ENCODE peak calls at places on chromosomes 7 and 10, in five cellular contexts. One of them, this sample, is unnamed.

GRCh38 chr10:110919971-110920881 is 822 bp downstream of the SHOC2 start:
- DNase-seq in IMR-90: peak; percentile 17
- DNase-seq in neuronal stem cell: peak; percentile 56
- DNase-seq in mesenchymal stem cell: peak; percentile 67
- DNase-seq in Peyer's patch: peak; percentile 25
- DNase-seq in this sample: no peak

GRCh38 chr10:99007457-99007856 is 228.2 kb downstream of the HPSE2 start:
- DNase-seq in mesenchymal stem cell: no peak
- DNase-seq in IMR-90: no peak
- DNase-seq in Peyer's patch: no peak
- DNase-seq in neuronal stem cell: no peak
- DNase-seq in this sample: no peak

GRCh38 chr10:56035489-56035888 is 325.6 kb downstream of the ZWINT start:
- DNase-seq in IMR-90: no peak
- DNase-seq in Peyer's patch: no peak
- DNase-seq in mesenchymal stem cell: no peak
- DNase-seq in neuronal stem cell: no peak
- DNase-seq in this sample: no peak

GRCh38 chr10:34522542-34522941 is 292.6 kb downstream of the PARD3 start:
- DNase-seq in mesenchymal stem cell: peak; percentile 30
- DNase-seq in IMR-90: peak; percentile 35
- DNase-seq in Peyer's patch: no peak
- DNase-seq in neuronal stem cell: no peak
- DNase-seq in this sample: no peak

GRCh38 chr10:126042906-126043305 is 146.5 kb downstream of the FANK1 start:
- DNase-seq in IMR-90: no peak
- DNase-seq in neuronal stem cell: no peak
- DNase-seq in mesenchymal stem cell: no peak
- DNase-seq in Peyer's patch: no peak
- DNase-seq in this sample: no peak

GRCh38 chr7:95578299-95578855 is 17.9 kb downstream of the PDK4 start:
- DNase-seq in Peyer's patch: no peak
- DNase-seq in IMR-90: no peak
- DNase-seq in neuronal stem cell: no peak
- DNase-seq in mesenchymal stem cell: no peak
- DNase-seq in this sample: no peak

GRCh38 chr10:29304259-29305030 is 15.6 kb downstream of the LYZL1 start:
- DNase-seq in mesenchymal stem cell: peak; percentile 80
- DNase-seq in IMR-90: peak; percentile 70
- DNase-seq in neuronal stem cell: peak; percentile 79
- DNase-seq in Peyer's patch: no peak
- DNase-seq in this sample: peak; percentile 50

GRCh38 chr10:97676770-97677581 is 10.1 kb downstream of the AVPI1 start:
- DNase-seq in IMR-90: peak; percentile 63
- DNase-seq in neuronal stem cell: peak; percentile 32
- DNase-seq in mesenchymal stem cell: peak; percentile 61
- DNase-seq in Peyer's patch: peak; percentile 26
- DNase-seq in this sample: no peak

GRCh38 chr7:85104432-85105205 is 82.2 kb downstream of the SEMA3D start:
- DNase-seq in Peyer's patch: no peak
- DNase-seq in neuronal stem cell: no peak
- DNase-seq in IMR-90: peak; percentile 33
- DNase-seq in mesenchymal stem cell: peak; percentile 28
- DNase-seq in this sample: no peak

GRCh38 chr10:86365346-86366032 is 1.1 kb downstream of the GRID1 start:
- DNase-seq in IMR-90: no peak
- DNase-seq in mesenchymal stem cell: peak; percentile 8
- DNase-seq in neuronal stem cell: no peak
- DNase-seq in Peyer's patch: no peak
- DNase-seq in this sample: no peak

GRCh38 chr10:22626784-22627183 is 87.6 kb downstream of the PIP4K2A start:
- DNase-seq in Peyer's patch: no peak
- DNase-seq in IMR-90: no peak
- DNase-seq in mesenchymal stem cell: no peak
- DNase-seq in neuronal stem cell: no peak
- DNase-seq in this sample: no peak

GRCh38 chr7:25537678-25538375 is 309.5 kb upstream of the NPVF start:
- DNase-seq in mesenchymal stem cell: no peak
- DNase-seq in neuronal stem cell: no peak
- DNase-seq in Peyer's patch: no peak
- DNase-seq in IMR-90: no peak
- DNase-seq in this sample: no peak

GRCh38 chr10:95889830-95890229 is 17.9 kb upstream of the CC2D2B start:
- DNase-seq in neuronal stem cell: no peak
- DNase-seq in Peyer's patch: no peak
- DNase-seq in mesenchymal stem cell: no peak
- DNase-seq in IMR-90: no peak
- DNase-seq in this sample: no peak

GRCh38 chr10:43867113-43867512 is 218.4 kb upstream of the ZNF32 start:
- DNase-seq in IMR-90: no peak
- DNase-seq in neuronal stem cell: no peak
- DNase-seq in Peyer's patch: no peak
- DNase-seq in mesenchymal stem cell: no peak
- DNase-seq in this sample: no peak

GRCh38 chr7:149846021-149846420 is 7.8 kb downstream of the ZNF862 start:
- DNase-seq in IMR-90: no peak
- DNase-seq in Peyer's patch: no peak
- DNase-seq in neuronal stem cell: no peak
- DNase-seq in mesenchymal stem cell: no peak
- DNase-seq in this sample: no peak

GRCh38 chr7:69476416-69476815 is 121.9 kb upstream of the AUTS2 start:
- DNase-seq in neuronal stem cell: no peak
- DNase-seq in IMR-90: no peak
- DNase-seq in mesenchymal stem cell: no peak
- DNase-seq in Peyer's patch: no peak
- DNase-seq in this sample: peak; percentile 7

GRCh38 chr7:3280445-3280844 is 20.6 kb upstream of the SDK1 start:
- DNase-seq in mesenchymal stem cell: no peak
- DNase-seq in IMR-90: peak; percentile 42
- DNase-seq in neuronal stem cell: no peak
- DNase-seq in Peyer's patch: no peak
- DNase-seq in this sample: peak; percentile 70

GRCh38 chr7:4682621-4683042 is 537 bp downstream of the FOXK1 start:
- DNase-seq in Peyer's patch: peak; percentile 48
- DNase-seq in IMR-90: peak; percentile 47
- DNase-seq in mesenchymal stem cell: peak; percentile 49
- DNase-seq in neuronal stem cell: no peak
- DNase-seq in this sample: peak; percentile 41

GRCh38 chr7:30970594-30971094 is 6.9 kb downstream of the GHRHR start:
- DNase-seq in mesenchymal stem cell: peak; percentile 20
- DNase-seq in Peyer's patch: no peak
- DNase-seq in neuronal stem cell: no peak
- DNase-seq in IMR-90: no peak
- DNase-seq in this sample: no peak

GRCh38 chr7:155327590-155328320 is 30.1 kb downstream of the INSIG1 start:
- DNase-seq in Peyer's patch: no peak
- DNase-seq in mesenchymal stem cell: no peak
- DNase-seq in IMR-90: no peak
- DNase-seq in neuronal stem cell: no peak
- DNase-seq in this sample: no peak

GRCh38 chr7:75647709-75648438 is 90.9 kb downstream of the HIP1 start:
- DNase-seq in neuronal stem cell: no peak
- DNase-seq in mesenchymal stem cell: no peak
- DNase-seq in Peyer's patch: no peak
- DNase-seq in IMR-90: no peak
- DNase-seq in this sample: no peak

GRCh38 chr10:110471566-110472139 is 26.1 kb upstream of the DUSP5 start:
- DNase-seq in IMR-90: peak; percentile 89
- DNase-seq in mesenchymal stem cell: no peak
- DNase-seq in neuronal stem cell: no peak
- DNase-seq in Peyer's patch: no peak
- DNase-seq in this sample: peak; percentile 80

GRCh38 chr10:78944658-78945333 is 124.0 kb upstream of the ZMIZ1 start:
- DNase-seq in neuronal stem cell: no peak
- DNase-seq in IMR-90: peak; percentile 98
- DNase-seq in Peyer's patch: peak; percentile 20
- DNase-seq in mesenchymal stem cell: peak; percentile 98
- DNase-seq in this sample: peak; percentile 97

GRCh38 chr7:23967949-23968599 is 258.1 kb downstream of the STK31 start:
- DNase-seq in Peyer's patch: no peak
- DNase-seq in neuronal stem cell: no peak
- DNase-seq in IMR-90: no peak
- DNase-seq in mesenchymal stem cell: no peak
- DNase-seq in this sample: no peak

DNA sequence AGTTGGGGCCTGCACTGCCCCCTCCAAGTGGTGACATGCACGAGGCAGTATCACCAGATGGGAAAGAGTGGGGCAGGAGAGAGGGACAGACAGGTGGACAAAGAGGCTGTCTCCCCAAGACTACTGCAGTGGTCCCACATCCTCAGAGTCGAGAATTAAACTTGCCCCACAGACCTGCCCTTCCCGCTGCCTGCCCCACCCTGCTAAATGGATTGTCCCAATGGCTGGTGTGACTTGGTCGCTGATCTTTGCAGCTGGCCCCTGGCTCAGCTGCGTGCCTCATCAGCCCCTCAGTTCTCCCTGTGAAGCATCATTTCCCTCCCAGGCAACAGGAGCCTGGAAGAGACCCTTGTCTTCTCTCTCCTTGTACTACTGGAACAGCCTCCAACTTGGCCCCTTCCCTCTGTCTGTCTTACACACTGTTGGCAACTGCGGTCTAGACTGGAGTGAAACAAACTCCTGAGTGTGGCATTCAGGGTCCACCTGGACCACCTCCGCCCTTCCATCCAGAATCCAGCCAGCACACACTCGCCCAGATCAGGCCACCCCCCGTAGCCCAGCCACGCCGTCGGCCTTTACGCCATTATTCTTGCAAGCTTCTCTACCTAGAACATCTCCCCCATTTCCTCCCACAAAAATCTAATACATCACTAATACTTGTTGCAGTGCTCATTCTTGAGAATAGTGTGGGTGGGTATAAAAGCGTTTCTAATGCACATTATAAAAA is 275.1 kb downstream of the CELF2 start:
- DNase-seq in Peyer's patch: no peak
- DNase-seq in mesenchymal stem cell: no peak
- DNase-seq in IMR-90: no peak
- DNase-seq in neuronal stem cell: no peak
- DNase-seq in this sample: no peak
- H3K36me3 ChIP-seq in Peyer's patch: no peaks in the 10 kb centered on the region
- H3K36me3 ChIP-seq in mesenchymal stem cell: peaks cover 89% of the 10 kb centered on the region
- H3K36me3 ChIP-seq in IMR-90: no peaks in the 10 kb centered on the region
- H3K36me3 ChIP-seq in neuronal stem cell: peaks cover 13% of the 10 kb centered on the region
- H3K36me3 ChIP-seq in this sample: no peaks in the 10 kb centered on the region

DNA sequence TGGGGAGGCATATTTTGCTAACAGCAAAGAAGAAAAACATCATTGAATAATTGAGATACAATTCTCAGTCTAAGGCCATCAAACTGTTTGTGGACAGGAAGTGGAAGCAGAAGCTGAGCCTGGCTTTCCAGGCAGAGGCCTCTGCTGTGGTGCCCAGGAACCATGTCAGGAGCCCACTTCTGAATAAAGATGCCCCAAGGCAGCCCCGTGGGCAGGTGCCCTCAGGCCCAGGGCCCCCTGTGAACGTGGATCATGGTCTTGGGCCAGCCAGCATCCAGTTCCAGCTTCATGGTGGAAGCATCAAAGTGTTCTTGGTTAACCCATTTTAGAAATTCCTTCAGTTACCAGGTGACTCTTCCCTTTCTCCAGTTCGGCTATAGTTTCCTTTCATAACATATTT is 346.8 kb downstream of the PTPRN2 start:
- DNase-seq in neuronal stem cell: no peak
- DNase-seq in IMR-90: no peak
- DNase-seq in Peyer's patch: no peak
- DNase-seq in mesenchymal stem cell: no peak
- DNase-seq in this sample: no peak
- H3K9me3 ChIP-seq in neuronal stem cell: no peaks in the 10 kb centered on the region
- H3K9me3 ChIP-seq in IMR-90: peaks cover 48% of the 10 kb centered on the region
- H3K9me3 ChIP-seq in Peyer's patch: no peaks in the 10 kb centered on the region
- H3K9me3 ChIP-seq in mesenchymal stem cell: peaks cover 16% of the 10 kb centered on the region
- H3K9me3 ChIP-seq in this sample: peaks cover 5% of the 10 kb centered on the region

DNA sequence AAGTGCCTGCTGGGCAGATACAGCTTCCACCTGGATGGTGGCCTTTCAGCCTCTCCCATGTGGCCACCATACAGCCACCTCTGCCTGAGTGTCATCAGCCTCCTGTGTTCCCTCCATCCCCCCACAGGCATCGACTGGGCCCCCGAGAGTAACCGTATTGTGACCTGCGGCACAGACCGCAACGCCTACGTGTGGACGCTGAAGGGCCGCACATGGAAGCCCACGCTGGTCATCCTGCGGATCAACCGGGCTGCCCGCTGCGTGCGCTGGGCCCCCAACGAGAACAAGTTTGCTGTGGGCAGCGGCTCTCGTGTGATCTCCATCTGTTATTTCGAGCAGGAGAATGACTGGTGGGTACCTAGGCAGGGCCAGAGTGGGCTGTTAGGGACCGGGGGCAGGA is 13.4 kb downstream of the ARPC1B start:
- DNase-seq in neuronal stem cell: no peak
- DNase-seq in IMR-90: no peak
- DNase-seq in mesenchymal stem cell: no peak
- DNase-seq in Peyer's patch: no peak
- DNase-seq in this sample: no peak
- H3K36me3 ChIP-seq in neuronal stem cell: peaks cover 27% of the 10 kb centered on the region
- H3K36me3 ChIP-seq in IMR-90: peaks cover 39% of the 10 kb centered on the region
- H3K36me3 ChIP-seq in mesenchymal stem cell: peaks cover 80% of the 10 kb centered on the region
- H3K36me3 ChIP-seq in Peyer's patch: no peaks in the 10 kb centered on the region
- H3K36me3 ChIP-seq in this sample: peaks cover 27% of the 10 kb centered on the region

GRCh38 chr10:10528563-10528910 is 489.1 kb upstream of the CELF2 start:
- DNase-seq in mesenchymal stem cell: peak; percentile 79
- DNase-seq in Peyer's patch: no peak
- DNase-seq in neuronal stem cell: no peak
- DNase-seq in IMR-90: peak; percentile 70
- DNase-seq in this sample: peak; percentile 18

GRCh38 chr10:10530313-10530712 is 487.4 kb upstream of the CELF2 start:
- DNase-seq in neuronal stem cell: no peak
- DNase-seq in IMR-90: peak; percentile 21
- DNase-seq in mesenchymal stem cell: no peak
- DNase-seq in Peyer's patch: no peak
- DNase-seq in this sample: no peak

GRCh38 chr10:10527861-10528562 is 489.7 kb upstream of the CELF2 start:
- DNase-seq in mesenchymal stem cell: peak; percentile 34
- DNase-seq in Peyer's patch: no peak
- DNase-seq in IMR-90: no peak
- DNase-seq in neuronal stem cell: no peak
- DNase-seq in this sample: no peak

GRCh38 chr10:10532274-10532673 is 485.4 kb upstream of the CELF2 start:
- DNase-seq in Peyer's patch: no peak
- DNase-seq in mesenchymal stem cell: no peak
- DNase-seq in IMR-90: no peak
- DNase-seq in neuronal stem cell: no peak
- DNase-seq in this sample: no peak

DNA sequence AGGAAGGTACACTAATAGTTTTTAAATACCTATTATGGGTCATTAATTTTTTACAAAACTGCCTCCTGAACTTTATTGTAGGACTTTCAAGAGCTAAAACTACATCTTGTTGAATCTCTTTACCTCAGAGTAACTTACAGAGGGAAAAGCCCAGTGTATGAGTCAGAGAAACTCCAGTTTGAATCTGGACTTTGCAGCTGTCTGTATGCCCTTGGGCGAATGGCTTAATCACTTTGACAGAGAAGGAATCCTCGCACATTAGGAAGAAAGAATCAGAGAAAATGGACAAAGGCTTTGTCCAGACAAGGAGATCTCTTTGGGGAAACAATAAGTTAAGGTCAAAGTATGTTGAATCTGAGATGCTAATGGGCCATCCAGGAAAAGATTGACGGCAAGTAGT is 484.3 kb upstream of the CELF2 start:
- DNase-seq in Peyer's patch: no peak
- DNase-seq in mesenchymal stem cell: peak; percentile 63
- DNase-seq in neuronal stem cell: no peak
- DNase-seq in IMR-90: peak; percentile 49
- DNase-seq in this sample: peak; percentile 7
- H3K9me3 ChIP-seq in Peyer's patch: no peaks in the 10 kb centered on the region
- H3K9me3 ChIP-seq in mesenchymal stem cell: no peaks in the 10 kb centered on the region
- H3K9me3 ChIP-seq in neuronal stem cell: no peaks in the 10 kb centered on the region
- H3K9me3 ChIP-seq in IMR-90: no peaks in the 10 kb centered on the region
- H3K9me3 ChIP-seq in this sample: peaks cover 6% of the 10 kb centered on the region

GRCh38 chr7:81232084-81232799 is 313.4 kb upstream of the SEMA3C start:
- DNase-seq in neuronal stem cell: no peak
- DNase-seq in IMR-90: no peak
- DNase-seq in mesenchymal stem cell: no peak
- DNase-seq in Peyer's patch: no peak
- DNase-seq in this sample: no peak
- H3K36me3 ChIP-seq in neuronal stem cell: no peaks in the 10 kb centered on the region
- H3K36me3 ChIP-seq in IMR-90: no peaks in the 10 kb centered on the region
- H3K36me3 ChIP-seq in mesenchymal stem cell: no peaks in the 10 kb centered on the region
- H3K36me3 ChIP-seq in Peyer's patch: no peaks in the 10 kb centered on the region
- H3K36me3 ChIP-seq in this sample: no peaks in the 10 kb centered on the region